ENCODE peak calls at places on chromosomes 3 and 15, in ten cellular contexts. A is left ventricle myocardium inferior, G is BJ, Y is WTC11, D is H9, X is adrenal gland, I is endodermal cell, K is Calu3, C is astrocyte of the spinal cord, Z is cardiac muscle cell. F is an unnamed sample.

GRCh38 chr3:150242220-150242938 is 165.7 kb upstream of the TSC22D2 start:
- DNase-seq in X (no peak), I (no peak), C (peak), G (peak), Y (no peak), D (no peak), K (no peak), A (no peak), Z (no peak), F (peak)

GRCh38 chr3:187290561-187290960 is 976 bp downstream of the MASP1 start:
- DNase-seq in G (no peak), K (no peak), Y (no peak), D (no peak), X (no peak), Z (no peak), I (no peak), A (no peak), C (no peak), F (no peak)

GRCh38 chr15:29747837-29748417 is 74.3 kb downstream of the TJP1 start:
- DNase-seq in Y (no peak), K (no peak), A (no peak), X (no peak), I (no peak), G (no peak), Z (no peak), D (no peak), C (no peak), F (no peak)

GRCh38 chr3:124413989-124414598 is 316.2 kb upstream of the UMPS start:
- DNase-seq in Y (no peak), X (peak), A (no peak), C (no peak), I (no peak), G (no peak), D (no peak), K (no peak), Z (no peak), F (no peak)

GRCh38 chr15:58932791-58933310 is 628 bp downstream of the SLTM start:
- DNase-seq in G (no peak), C (peak), Z (peak), A (no peak), D (no peak), X (peak), I (no peak), Y (no peak), K (no peak), F (peak)

GRCh38 chr3:13525827-13526625 is 22.9 kb upstream of the FBLN2 start:
- DNase-seq in A (peak), D (no peak), C (peak), G (no peak), X (no peak), Z (no peak), K (no peak), Y (no peak), I (no peak), F (no peak)

GRCh38 chr3:46675426-46675825 is 18.1 kb downstream of the ALS2CL start:
- DNase-seq in D (no peak), Z (no peak), Y (no peak), K (no peak), I (peak), C (no peak), X (no peak), G (no peak), A (peak), F (peak)

GRCh38 chr3:8784676-8785435 is 15.4 kb upstream of the OXTR start:
- DNase-seq in A (no peak), Y (no peak), D (no peak), I (no peak), G (no peak), C (peak), Z (no peak), K (no peak), X (no peak), F (no peak)

GRCh38 chr15:31444844-31445243 is 118.2 kb downstream of the KLF13 start:
- DNase-seq in K (no peak), C (no peak), Y (no peak), D (no peak), A (no peak), X (no peak), I (no peak), Z (no peak), G (no peak), F (no peak)

GRCh38 chr3:167814441-167814951 is 79.0 kb downstream of the SERPINI1 start:
- DNase-seq in A (no peak), X (no peak), Z (no peak), G (peak), I (no peak), D (no peak), Y (no peak), K (no peak), C (peak), F (no peak)

GRCh38 chr3:4501991-4502390 is 8.8 kb downstream of the ITPR1 start:
- DNase-seq in A (no peak), C (no peak), I (no peak), G (no peak), D (no peak), X (no peak), Z (no peak), Y (no peak), K (no peak), F (no peak)

GRCh38 chr3:4504340-4505261 is 11.5 kb downstream of the ITPR1 start:
- DNase-seq in K (peak), D (no peak), Z (peak), X (peak), C (no peak), Y (no peak), I (no peak), G (no peak), A (no peak), F (no peak)

GRCh38 chr3:4501422-4501821 is 8.3 kb downstream of the ITPR1 start:
- DNase-seq in K (no peak), Z (no peak), Y (no peak), X (no peak), G (no peak), C (no peak), A (no peak), I (no peak), D (no peak), F (no peak)

GRCh38 chr3:4505688-4506558 is 12.8 kb downstream of the ITPR1 start:
- DNase-seq in Y (no peak), A (no peak), I (no peak), D (no peak), K (no peak), X (no peak), Z (no peak), C (no peak), G (no peak), F (no peak)

DNA sequence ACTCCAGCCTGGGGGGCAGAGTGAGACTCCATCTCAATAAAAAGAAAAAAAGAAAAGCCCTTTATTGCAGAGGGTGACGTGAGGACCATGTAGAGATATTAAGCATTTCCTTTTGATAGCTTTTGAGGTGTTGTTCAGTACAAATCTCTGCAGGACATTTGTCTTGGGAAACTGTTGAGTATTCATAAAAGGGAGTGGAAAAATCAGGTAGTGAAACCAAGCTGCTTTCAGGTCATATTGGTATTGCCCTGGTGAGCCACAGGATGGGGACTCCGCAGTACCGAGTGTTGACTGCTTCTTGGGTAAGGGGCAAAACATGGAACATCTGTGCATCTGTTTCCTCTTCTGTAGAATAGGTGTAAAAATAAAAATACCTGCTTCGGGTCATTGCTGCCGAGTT is 9.9 kb downstream of the ITPR1 start:
- DNase-seq in I (no peak), Z (no peak), K (no peak), Y (no peak), C (no peak), A (no peak), G (no peak), X (no peak), D (no peak), F (no peak)
- TF ChIP-seq CTCF in I (peak), Z (no peak), K (no peak), Y (no peak), C (no peak), A (no peak), G (no peak), X (no peak), D (no peak), F (no peak)

GRCh38 chr3:38782148-38782547 is 33.9 kb downstream of the SCN10A start:
- DNase-seq in C (no peak), X (no peak), A (no peak), Z (no peak), G (no peak), Y (no peak), K (peak), I (no peak), D (no peak), F (no peak)
- TF ChIP-seq CTCF in C (no peak), X (no peak), A (no peak), Z (no peak), G (no peak), Y (no peak), K (no peak), I (no peak), D (no peak), F (no peak)

GRCh38 chr3:98068824-98069223 is 18.1 kb upstream of the OR5AC2 start:
- DNase-seq in K (no peak), I (no peak), Z (no peak), C (no peak), G (no peak), Y (no peak), X (no peak), A (no peak), D (no peak), F (no peak)
- TF ChIP-seq CTCF in K (peak), I (peak), Z (no peak), C (no peak), G (no peak), Y (peak), X (no peak), A (no peak), D (peak), F (peak)

DNA sequence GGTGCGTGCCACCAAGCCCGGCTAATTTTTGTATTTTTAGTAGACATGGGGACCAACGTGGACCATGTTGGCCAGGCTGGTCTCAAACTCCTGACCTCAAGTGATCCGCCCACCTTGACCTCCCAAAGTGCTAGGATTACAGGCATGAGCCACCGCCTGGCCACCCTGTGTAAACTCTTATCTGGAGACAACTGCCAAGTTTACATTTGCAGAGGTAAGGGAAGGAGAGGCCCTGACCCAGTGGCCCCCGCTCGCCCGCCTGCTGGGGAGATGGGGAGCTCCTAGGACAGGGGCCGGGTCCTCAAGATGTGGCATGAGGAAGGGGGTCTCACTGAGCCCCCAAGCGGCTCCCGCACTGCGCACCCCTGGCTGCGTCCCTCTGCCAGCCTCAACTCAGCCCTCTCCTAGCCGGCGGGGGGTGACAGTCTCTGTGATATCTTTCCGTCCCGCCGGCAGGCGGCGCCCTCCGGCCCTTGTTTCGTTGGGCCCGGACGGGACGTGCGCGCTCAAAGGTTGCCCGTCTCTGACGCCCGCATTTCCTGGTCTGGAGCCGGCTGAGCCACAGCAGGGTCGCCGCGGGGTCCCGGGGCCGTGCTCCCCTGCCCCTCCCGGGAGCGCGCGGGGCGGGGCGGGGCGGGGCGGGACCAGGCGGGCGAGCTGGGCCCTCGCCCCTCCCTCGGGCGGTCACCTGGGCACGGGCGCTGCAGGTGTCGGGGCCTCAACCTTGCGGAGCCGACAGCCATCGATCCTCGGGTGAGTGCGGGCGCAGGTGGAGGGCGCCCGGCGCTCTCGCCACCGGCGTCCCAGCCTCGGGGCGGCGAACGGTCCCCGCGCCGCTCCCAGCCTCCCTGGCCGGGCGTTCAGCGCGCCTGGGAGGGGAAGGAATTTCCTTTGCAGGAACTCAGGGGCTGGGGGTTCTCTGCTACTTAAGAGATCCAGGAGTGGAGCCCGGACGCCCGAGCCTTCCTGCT is at the start of gene GPR160:
- DNase-seq in Y (peak), D (peak), G (no peak), X (peak), C (peak), Z (peak), K (peak), A (peak), I (peak), F (peak)
- TF ChIP-seq CTCF in Y (peak), D (peak), G (peak), X (peak), C (peak), Z (peak), K (peak), A (peak), I (peak), F (peak)

DNA sequence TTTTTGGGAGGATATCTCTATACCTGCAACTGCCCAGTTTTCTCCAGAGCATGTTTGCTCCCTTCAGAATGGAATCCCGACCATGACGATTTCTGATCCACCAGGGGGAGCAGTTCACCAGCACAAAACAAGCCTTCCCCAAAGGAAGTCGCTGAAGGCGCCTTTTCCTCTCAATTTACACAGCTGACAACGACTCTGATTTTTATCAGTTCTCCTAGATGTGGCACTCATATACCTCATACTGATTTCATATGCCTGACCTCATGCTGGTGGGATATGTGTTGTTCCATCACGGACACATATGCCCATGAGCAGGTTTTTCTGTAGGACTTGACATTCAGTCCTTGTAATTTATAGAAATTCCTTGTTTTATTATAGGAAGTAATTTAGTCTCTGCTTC is 1028.2 kb downstream of the MCTP2 start:
- DNase-seq in K (peak), I (peak), D (peak), C (peak), Z (peak), X (peak), G (no peak), A (peak), Y (peak), F (peak)
- TF ChIP-seq CTCF in K (peak), I (peak), D (peak), C (peak), Z (peak), X (peak), G (peak), A (peak), Y (peak), F (peak)

GRCh38 chr15:90603893-90604292 is 74.2 kb downstream of the CRTC3 start:
- DNase-seq in D (no peak), G (no peak), I (peak), C (no peak), Y (no peak), A (peak), K (peak), Z (no peak), X (no peak), F (no peak)
- TF ChIP-seq CTCF in D (peak), G (peak), I (peak), C (peak), Y (peak), A (peak), K (peak), Z (peak), X (peak), F (no peak)

DNA sequence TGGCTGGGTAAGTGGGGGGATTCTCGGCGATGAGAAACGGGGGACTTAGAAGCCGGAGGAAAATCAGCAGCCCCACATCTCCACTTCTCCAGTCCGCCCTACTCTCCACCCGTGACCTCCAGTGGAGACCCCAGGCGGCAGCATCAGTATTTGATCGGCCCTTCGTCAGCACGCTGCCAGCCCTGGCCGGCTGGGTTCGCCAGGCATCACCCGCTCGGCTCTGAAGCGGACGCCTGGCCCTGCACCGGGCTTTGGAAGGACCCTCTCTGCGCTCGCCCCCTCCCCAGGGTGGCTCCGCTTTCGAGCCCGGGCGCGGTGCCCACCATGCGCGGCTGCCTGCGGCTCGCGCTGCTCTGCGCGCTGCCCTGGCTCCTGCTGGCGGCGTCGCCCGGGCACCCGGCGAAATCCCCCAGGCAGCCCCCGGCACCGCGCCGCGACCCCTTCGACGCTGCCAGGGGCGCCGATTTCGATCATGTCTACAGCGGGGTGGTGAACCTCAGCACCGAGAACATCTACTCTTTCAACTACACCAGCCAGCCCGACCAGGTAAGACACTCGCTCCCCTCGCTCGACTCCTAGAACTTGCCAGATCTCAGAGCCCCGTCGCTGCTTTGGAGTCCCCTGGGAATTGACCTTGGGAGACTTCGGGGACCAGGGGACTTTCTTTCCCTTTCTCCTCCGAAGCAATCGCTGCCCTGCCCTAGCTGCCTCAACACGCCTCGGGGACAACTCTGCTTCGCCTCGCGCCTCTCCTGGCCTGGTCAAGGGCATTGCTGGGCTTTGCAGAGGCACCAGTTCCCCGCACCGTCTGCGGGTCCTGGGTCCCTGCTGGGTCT is 561 bp downstream of the SIDT1 start:
- DNase-seq in Z (peak), I (peak), K (no peak), X (peak), Y (peak), A (no peak), C (peak), G (no peak), D (peak), F (peak)
- TF ChIP-seq CTCF in Z (peak), I (no peak), K (no peak), X (no peak), Y (no peak), A (no peak), C (no peak), G (peak), D (no peak), F (no peak)

GRCh38 chr3:129688310-129688895 is 81.9 kb upstream of the PLXND1 start:
- DNase-seq in K (no peak), X (peak), I (peak), A (peak), Y (peak), G (no peak), Z (peak), C (peak), D (peak), F (peak)
- TF ChIP-seq CTCF in K (no peak), X (no peak), I (no peak), A (no peak), Y (no peak), G (no peak), Z (no peak), C (no peak), D (no peak), F (no peak)

F was measured in nephron progenitor cell.